ENCODE peak calls at places on chromosomes 6 and 20, in five cellular contexts. E, P, Z, D and U are unnamed samples.

GRCh38 chr20:17043323-17043722 is 183.5 kb upstream of the PCSK2 start:
- DNase-seq in E (no peak), P (no peak), Z (no peak), D (no peak), U (no peak)

GRCh38 chr6:48177786-48178185 is 66.8 kb upstream of the PTCHD4 start:
- DNase-seq in E (no peak), P (no peak), Z (no peak), D (no peak), U (no peak)

GRCh38 chr6:145502417-145502816 is 232.9 kb downstream of the EPM2A start:
- DNase-seq in E (peak; percentile 42), P (no peak), Z (peak; percentile 48), D (no peak), U (no peak)

GRCh38 chr6:147548930-147549475 is 40.5 kb downstream of the SAMD5 start:
- DNase-seq in E (no peak), P (no peak), Z (no peak), D (no peak), U (no peak)

GRCh38 chr6:101402618-101403002 is 9.1 kb downstream of the GRIK2 start:
- DNase-seq in E (no peak), P (peak; percentile 48), Z (peak; percentile 23), D (no peak), U (no peak)

GRCh38 chr20:63145156-63145555 is 70.8 kb downstream of the YTHDF1 start:
- DNase-seq in E (peak; percentile 29), P (no peak), Z (no peak), D (no peak), U (no peak)

GRCh38 chr6:100706491-100706890 is 174.6 kb downstream of the ASCC3 start:
- DNase-seq in E (no peak), P (no peak), Z (no peak), D (no peak), U (no peak)

GRCh38 chr6:110645685-110646418 is 169.4 kb downstream of the CDK19 start:
- DNase-seq in E (no peak), P (no peak), Z (no peak), D (no peak), U (no peak)

GRCh38 chr6:28995093-28995650 is 9.9 kb downstream of the ZNF311 start:
- DNase-seq in E (no peak), P (no peak), Z (no peak), D (no peak), U (no peak)

GRCh38 chr6:134669531-134669930 is 280.4 kb downstream of the ALDH8A1 start:
- DNase-seq in E (no peak), P (no peak), Z (no peak), D (no peak), U (no peak)

GRCh38 chr6:27472182-27472616 is 706 bp downstream of the ZNF184 start:
- DNase-seq in E (peak; percentile 70), P (no peak), Z (peak; percentile 76), D (no peak), U (peak; percentile 52)

GRCh38 chr6:78831492-78831891 is 35.9 kb upstream of the IRAK1BP1 start:
- DNase-seq in E (no peak), P (no peak), Z (peak; percentile 34), D (no peak), U (no peak)

GRCh38 chr20:13296070-13296469 is 75.0 kb downstream of the ISM1 start:
- DNase-seq in E (no peak), P (no peak), Z (no peak), D (no peak), U (no peak)

GRCh38 chr6:134632034-134632433 is 314.1 kb upstream of the SGK1 start:
- DNase-seq in E (no peak), P (no peak), Z (no peak), D (no peak), U (no peak)

GRCh38 chr6:15616266-15616665 is 46.6 kb downstream of the DTNBP1 start:
- DNase-seq in E (no peak), P (no peak), Z (no peak), D (no peak), U (no peak)

GRCh38 chr20:40286991-40287531 is 402.0 kb downstream of the MAFB start:
- DNase-seq in E (peak; percentile 91), P (peak; percentile 67), Z (peak; percentile 25), D (no peak), U (peak; percentile 89)

GRCh38 chr20:50357783-50358161 is 152.4 kb upstream of the PTPN1 start:
- DNase-seq in E (no peak), P (no peak), Z (no peak), D (no peak), U (no peak)

GRCh38 chr6:104682722-104683643 is 176.7 kb downstream of the HACE1 start:
- DNase-seq in E (peak; percentile 14), P (peak; percentile 65), Z (peak; percentile 61), D (no peak), U (peak; percentile 55)

GRCh38 chr6:57267586-57268293 is 45.6 kb upstream of the RAB23 start:
- DNase-seq in E (peak; percentile 94), P (no peak), Z (peak; percentile 84), D (peak; percentile 34), U (no peak)

DNA sequence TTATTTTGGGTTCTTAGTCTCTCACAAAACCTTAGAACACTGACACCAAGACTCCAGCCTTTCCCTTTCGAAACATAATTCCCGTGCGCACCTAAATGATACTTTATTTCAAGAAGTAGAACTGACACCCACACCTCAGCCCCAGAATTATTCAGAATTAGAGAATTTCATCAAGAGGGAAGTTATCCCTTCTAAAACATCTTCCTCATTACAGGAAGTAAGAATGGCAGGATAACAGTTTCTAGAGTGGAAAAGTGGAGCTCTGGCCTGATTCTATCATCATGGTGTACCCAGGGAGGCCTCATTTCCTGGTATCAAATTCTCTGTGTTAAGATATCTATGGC is 1.4 kb upstream of the SRXN1 start:
- DNase-seq in E (no peak), P (no peak), Z (no peak), D (no peak), U (no peak)
- TF ChIP-seq CTCF in E (no peak), P (no peak), Z (no peak), D (no peak), U (no peak)

GRCh38 chr6:167700199-167700598 is 126.5 kb upstream of the AFDN start:
- DNase-seq in E (no peak), P (no peak), Z (no peak), D (no peak), U (no peak)
- TF ChIP-seq CTCF in E (no peak), P (no peak), Z (no peak), D (no peak), U (no peak)

GRCh38 chr6:125952764-125953501 is 3.6 kb upstream of the HINT3 start:
- DNase-seq in E (peak; percentile 34), P (no peak), Z (peak; percentile 73), D (no peak), U (no peak)
- TF ChIP-seq CTCF in E (peak; percentile 38), P (no peak), Z (peak; percentile 47), D (no peak), U (no peak)

DNA sequence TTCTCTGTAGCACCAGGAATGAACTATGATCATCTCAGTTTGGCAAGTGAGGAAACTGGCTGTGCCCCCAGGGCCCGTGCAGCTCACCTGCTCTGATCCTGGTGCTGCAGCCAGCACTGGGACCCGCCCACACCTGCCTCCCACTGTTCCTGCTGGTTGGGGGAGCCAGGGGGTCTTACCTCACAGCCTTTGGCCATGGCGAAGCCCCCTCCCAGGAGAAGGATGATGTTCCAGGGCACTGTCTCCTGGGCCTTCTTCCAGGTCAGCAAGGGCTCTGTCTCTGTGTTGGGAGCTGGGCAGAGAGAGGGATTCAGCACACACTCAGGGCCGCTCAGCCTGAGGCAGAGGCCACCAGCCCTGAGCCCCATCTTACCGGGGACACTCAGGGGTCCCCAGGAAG is 24.9 kb upstream of the OCSTAMP start:
- DNase-seq in E (no peak), P (no peak), Z (no peak), D (no peak), U (no peak)
- TF ChIP-seq CTCF in E (no peak), P (no peak), Z (no peak), D (no peak), U (no peak)

GRCh38 chr20:44056010-44056698 is 130.8 kb downstream of the JPH2 start:
- DNase-seq in E (no peak), P (peak; percentile 24), Z (peak; percentile 33), D (no peak), U (no peak)
- TF ChIP-seq CTCF in E (peak; percentile 14), P (no peak), Z (peak; percentile 23), D (no peak), U (no peak)

DNA sequence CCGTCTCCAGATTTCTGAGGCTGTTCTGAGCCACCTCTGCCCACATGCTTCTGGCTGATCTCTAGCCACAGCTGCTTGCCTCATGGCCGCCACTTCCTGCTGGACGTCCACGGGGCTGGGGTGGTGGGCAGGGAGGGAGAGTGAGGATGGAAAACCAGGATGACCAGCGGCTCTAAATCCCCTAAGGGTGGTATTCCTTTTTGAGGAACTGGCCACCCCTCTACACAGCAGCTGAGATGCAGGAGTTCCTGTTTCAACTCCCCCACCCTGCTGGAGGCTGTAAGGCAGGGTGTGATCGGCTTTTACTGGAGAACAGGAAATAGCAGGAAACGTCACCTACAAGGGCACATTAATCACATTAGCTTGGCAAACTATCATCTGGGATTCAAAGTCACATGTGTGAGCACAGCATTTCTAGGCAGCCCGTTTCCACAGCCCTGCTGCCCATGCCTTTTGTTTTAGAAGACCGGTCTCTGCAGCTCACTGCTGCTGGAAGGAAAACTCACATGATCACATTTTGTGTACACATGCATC is 181.6 kb upstream of the ECI2 start:
- DNase-seq in E (peak; percentile 76), P (no peak), Z (peak; percentile 29), D (no peak), U (no peak)
- TF ChIP-seq CTCF in E (no peak), P (no peak), Z (no peak), D (no peak), U (no peak)